ENCODE peak calls at places on chromosome 9, in seven cellular contexts. D is A549, L is transverse colon, M is stomach, S is tibial nerve, X is K562, O is suprapubic skin. P is an unnamed sample.

GRCh38 chr9:70410368-70410767 is 4.1 kb downstream of the KLF9 start:
- DNase-seq in D (no peak), M (no peak), X (no peak), L (no peak), O (no peak), S (no peak), P (no peak)

GRCh38 chr9:85941966-85942912 is 1.3 kb downstream of the NAA35 start:
- DNase-seq in L (peak; percentile 28), M (no peak), X (no peak), S (no peak), O (no peak), D (no peak), P (no peak)

GRCh38 chr9:133251773-133252172 is 23.2 kb downstream of the ABO start:
- DNase-seq in S (no peak), X (no peak), O (no peak), M (no peak), L (no peak), D (no peak), P (no peak)

GRCh38 chr9:9612270-9612669 is 1000.5 kb downstream of the PTPRD start:
- DNase-seq in X (no peak), S (no peak), O (no peak), D (no peak), L (peak; percentile 7), M (no peak), P (no peak)

GRCh38 chr9:117034862-117035261 is 347.8 kb downstream of the TRIM32 start:
- DNase-seq in L (no peak), M (no peak), S (no peak), X (no peak), O (no peak), D (peak; percentile 1), P (no peak)

GRCh38 chr9:16010221-16010620 is 457.4 kb downstream of the CCDC171 start:
- DNase-seq in O (no peak), M (no peak), S (no peak), X (no peak), D (no peak), L (no peak), P (no peak)

GRCh38 chr9:129889936-129890717 is 54.9 kb downstream of the USP20 start:
- DNase-seq in O (no peak), X (no peak), L (peak; percentile 69), D (no peak), S (no peak), M (peak; percentile 47), P (no peak)

GRCh38 chr9:129058965-129059795 is 21.7 kb upstream of the DOLPP1 start:
- DNase-seq in M (no peak), D (no peak), O (no peak), X (no peak), L (no peak), S (no peak), P (no peak)

GRCh38 chr9:135254176-135255032 is 166.9 kb downstream of the OLFM1 start:
- DNase-seq in S (no peak), L (no peak), X (no peak), M (no peak), O (no peak), D (no peak), P (no peak)

GRCh38 chr9:130835441-130836298 is 616 bp downstream of the ABL1 start:
- DNase-seq in O (peak; percentile 28), S (no peak), M (peak; percentile 51), L (peak; percentile 40), D (peak; percentile 61), X (peak; percentile 83), P (no peak)

GRCh38 chr9:1722404-1722803 is 292.7 kb upstream of the SMARCA2 start:
- DNase-seq in D (peak; percentile 20), L (no peak), S (no peak), X (no peak), O (no peak), M (no peak), P (no peak)

GRCh38 chr9:4979224-4979623 is 5.8 kb upstream of the JAK2 start:
- DNase-seq in D (no peak), L (no peak), O (no peak), X (no peak), M (no peak), S (no peak), P (no peak)

GRCh38 chr9:76181020-76181641 is 213.1 kb downstream of the RFK start:
- DNase-seq in D (peak; percentile 82), O (no peak), S (no peak), L (no peak), X (no peak), M (no peak), P (no peak)

GRCh38 chr9:9973062-9973461 is 639.7 kb downstream of the PTPRD start:
- DNase-seq in O (no peak), D (no peak), M (no peak), S (no peak), X (no peak), L (no peak), P (no peak)

GRCh38 chr9:23041466-23041865 is 594.8 kb downstream of the DMRTA1 start:
- DNase-seq in S (no peak), O (no peak), X (no peak), M (no peak), L (no peak), D (no peak), P (no peak)

GRCh38 chr9:92324889-92325268 is 271 bp downstream of the NOL8 start:
- DNase-seq in L (no peak), D (no peak), X (peak; percentile 70), S (no peak), O (no peak), M (no peak), P (peak; percentile 94)

GRCh38 chr9:35684921-35685320 is 4.8 kb downstream of the TPM2 start:
- DNase-seq in M (no peak), X (no peak), L (no peak), D (no peak), S (no peak), O (no peak), P (no peak)

GRCh38 chr9:36566813-36567217 is 5.9 kb upstream of the MELK start:
- DNase-seq in X (no peak), O (peak; percentile 69), D (peak; percentile 50), M (peak; percentile 55), S (no peak), L (no peak), P (no peak)

GRCh38 chr9:70438341-70438924 is 24.0 kb upstream of the KLF9 start:
- DNase-seq in S (peak; percentile 45), X (peak; percentile 15), D (peak; percentile 77), L (peak; percentile 85), O (peak; percentile 71), M (peak; percentile 80), P (no peak)

GRCh38 chr9:130970052-130970451 is 31.0 kb upstream of the FIBCD1 start:
- DNase-seq in L (no peak), D (no peak), O (no peak), X (peak; percentile 65), M (no peak), S (no peak), P (no peak)

GRCh38 chr9:32706004-32706749 is 70.7 kb upstream of the TAF1L start:
- DNase-seq in D (no peak), M (no peak), O (no peak), S (no peak), L (no peak), X (no peak), P (no peak)

GRCh38 chr9:127744407-127745110 is 9.5 kb upstream of the TOR2A start:
- DNase-seq in L (no peak), M (no peak), D (no peak), O (no peak), S (no peak), X (no peak), P (no peak)

GRCh38 chr9:127751269-127752054 is 16.4 kb upstream of the TOR2A start:
- DNase-seq in M (no peak), O (no peak), D (no peak), X (peak; percentile 60), L (no peak), S (no peak), P (no peak)

GRCh38 chr9:127742435-127743088 is 7.5 kb upstream of the TOR2A start:
- DNase-seq in D (peak; percentile 88), X (peak; percentile 96), L (no peak), O (peak; percentile 86), M (peak; percentile 32), S (no peak), P (no peak)

GRCh38 chr9:127749090-127749787 is 14.1 kb upstream of the TOR2A start:
- DNase-seq in D (no peak), O (no peak), S (no peak), M (no peak), X (no peak), L (no peak), P (no peak)

GRCh38 chr9:127746959-127747569 is 12.0 kb upstream of the TOR2A start:
- DNase-seq in X (peak; percentile 22), S (no peak), L (no peak), D (no peak), M (no peak), O (no peak), P (no peak)
- H3K27ac ChIP-seq in X (no peak overlapping the region), S (no peak overlapping the region), L (no peak overlapping the region), D (no peak overlapping the region), M (no peak overlapping the region), O (no peak overlapping the region), P (no peak overlapping the region)

DNA sequence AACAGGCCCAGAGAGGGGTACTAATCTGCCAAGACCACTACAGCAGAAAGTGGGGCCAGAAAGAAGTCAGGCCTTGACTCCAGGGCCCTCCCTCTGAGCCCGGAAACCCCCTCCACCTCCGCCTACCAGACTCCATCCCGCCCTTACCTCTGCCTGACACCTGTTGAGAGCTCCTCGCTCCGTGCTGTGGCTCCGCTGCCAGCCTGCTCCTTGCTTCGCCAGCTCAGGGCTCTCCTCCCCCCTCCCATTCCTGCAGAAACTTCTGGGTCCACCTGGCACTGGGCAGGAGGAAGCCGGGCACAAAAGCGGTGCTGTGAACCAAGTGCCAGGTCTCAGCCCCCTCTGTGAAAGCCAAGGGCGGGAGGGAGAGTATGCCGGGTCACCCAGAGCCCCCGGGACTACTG is 6.4 kb upstream of the ST6GALNAC6 start:
- DNase-seq in S (no peak), O (no peak), D (no peak), X (no peak), M (no peak), L (peak; percentile 63), P (no peak)
- H3K4me1 ChIP-seq in S (no peaks in the 10 kb centered on the region), O (peaks cover 50% of the 10 kb centered on the region), D (peaks cover 19% of the 10 kb centered on the region), X (peaks cover 55% of the 10 kb centered on the region), M (peaks cover 47% of the 10 kb centered on the region), L (peaks cover 43% of the 10 kb centered on the region), P (peaks cover 33% of the 10 kb centered on the region)

GRCh38 chr9:3922846-3923245 is 377.0 kb downstream of the GLIS3 start:
- DNase-seq in X (no peak), D (no peak), L (no peak), O (no peak), S (no peak), M (no peak), P (no peak)
- TF ChIP-seq EP300 in X (no peak), D (no peak), L (no peak), O (no peak), S (no peak), M (no peak), P (no peak)

GRCh38 chr9:87695523-87695922 is 30.4 kb upstream of the CTSL start:
- DNase-seq in O (no peak), L (no peak), D (no peak), X (no peak), M (no peak), S (no peak), P (no peak)

GRCh38 chr9:87696641-87697040 is 29.3 kb upstream of the CTSL start:
- DNase-seq in X (no peak), D (no peak), O (no peak), L (no peak), M (no peak), S (no peak), P (no peak)

GRCh38 chr9:87699835-87700234 is 26.1 kb upstream of the CTSL start:
- DNase-seq in L (no peak), M (no peak), S (no peak), X (no peak), D (no peak), O (no peak), P (no peak)

GRCh38 chr9:87701491-87701890 is 24.4 kb upstream of the CTSL start:
- DNase-seq in D (no peak), O (no peak), X (no peak), L (no peak), S (no peak), M (no peak), P (no peak)

GRCh38 chr9:87698069-87698809 is 27.7 kb upstream of the CTSL start:
- DNase-seq in M (no peak), X (no peak), S (no peak), L (no peak), O (no peak), D (no peak), P (no peak)
- H3K27ac ChIP-seq in M (no peak overlapping the region), X (no peak overlapping the region), S (no peak overlapping the region), L (no peak overlapping the region), O (no peak overlapping the region), D (no peak overlapping the region), P (no peak overlapping the region)